ENCODE peak calls at places on chromosome 10, in six cellular contexts. S, P, Q, J, I and F are unnamed samples.

GRCh38 chr10:5524721-5525531 is at the start of gene CALML3:
- DNase-seq in Q (no peak), P (no peak), J (no peak), S (no peak), I (no peak), F (no peak)

GRCh38 chr10:132101529-132101928 is 35.8 kb downstream of the JAKMIP3 start:
- DNase-seq in I (no peak), Q (peak), P (no peak), S (peak), J (no peak), F (no peak)

GRCh38 chr10:89389254-89389653 is 3.2 kb upstream of the IFIT1 start:
- DNase-seq in Q (no peak), S (peak), P (no peak), J (no peak), I (no peak), F (peak)

GRCh38 chr10:34786464-34786863 is 28.6 kb downstream of the PARD3 start:
- DNase-seq in J (no peak), Q (no peak), P (no peak), I (no peak), S (no peak), F (no peak)

GRCh38 chr10:27635290-27635689 is 110.3 kb downstream of the MKX start:
- DNase-seq in I (no peak), P (no peak), S (no peak), Q (no peak), J (no peak), F (no peak)

GRCh38 chr10:113562108-113562507 is 9.3 kb downstream of the HABP2 start:
- DNase-seq in J (no peak), Q (no peak), S (no peak), I (no peak), P (no peak), F (no peak)

GRCh38 chr10:79112898-79113431 is 44.2 kb downstream of the ZMIZ1 start:
- DNase-seq in S (no peak), P (no peak), Q (no peak), I (no peak), J (no peak), F (peak)

GRCh38 chr10:124539935-124540641 is 78.5 kb downstream of the LHPP start:
- DNase-seq in P (peak), S (peak), J (peak), Q (peak), I (peak), F (no peak)

GRCh38 chr10:113680172-113681111 is 730 bp downstream of the CASP7 start:
- DNase-seq in I (no peak), S (peak), J (no peak), Q (peak), P (peak), F (peak)

GRCh38 chr10:5975641-5976473 is 1.5 kb downstream of the IL15RA start:
- DNase-seq in J (no peak), S (no peak), I (peak), P (peak), Q (peak), F (no peak)

GRCh38 chr10:127195571-127196226 is 692 bp downstream of the INSYN2A start:
- DNase-seq in S (no peak), J (no peak), I (no peak), Q (no peak), P (no peak), F (no peak)

GRCh38 chr10:1643161-1643910 is 94.0 kb downstream of the ADARB2 start:
- DNase-seq in Q (peak), J (no peak), I (no peak), P (peak), S (no peak), F (no peak)